ENCODE peak calls at places on chromosomes 12 and 14, in seven cellular contexts. G is endothelial cell of umbilical vein, W is heart left ventricle, U is prostate gland, V is suprapubic skin, Y is Peyer's patch, C is stomach. Z is an unnamed sample.
A peak's percentile ranks its signal among the peaks of the same experiment; 100 is the strongest.

GRCh38 chr14:102046337-102047278 is 40.2 kb downstream of the HSP90AA1 start:
- DNase-seq in G (peak; percentile 15), W (peak; percentile 82), U (peak; percentile 92), V (peak; percentile 93), Y (peak; percentile 26), C (peak; percentile 92), Z (peak; percentile 87)

GRCh38 chr12:124500232-124501079 is 67.0 kb downstream of the NCOR2 start:
- DNase-seq in G (no peak), W (no peak), U (no peak), V (no peak), Y (no peak), C (no peak), Z (peak; percentile 79)

GRCh38 chr12:100826323-100826722 is 31.7 kb downstream of the ANO4 start:
- DNase-seq in G (peak; percentile 26), W (no peak), U (peak; percentile 24), V (no peak), Y (no peak), C (peak; percentile 25), Z (peak; percentile 22)

GRCh38 chr12:32083489-32083888 is 23.2 kb upstream of the BICD1 start:
- DNase-seq in G (no peak), W (no peak), U (no peak), V (no peak), Y (no peak), C (no peak), Z (no peak)

GRCh38 chr12:55142896-55143870 is 17.0 kb downstream of the OR9K2 start:
- DNase-seq in G (peak; percentile 47), W (no peak), U (peak; percentile 32), V (no peak), Y (peak; percentile 44), C (peak; percentile 30), Z (no peak)

GRCh38 chr14:21768116-21768874 is 94.7 kb upstream of the OR4E1 start:
- DNase-seq in G (peak; percentile 38), W (no peak), U (no peak), V (no peak), Y (no peak), C (no peak), Z (no peak)

GRCh38 chr12:127650626-127651025 is 616.3 kb upstream of the TMEM132C start:
- DNase-seq in G (no peak), W (no peak), U (no peak), V (no peak), Y (no peak), C (no peak), Z (no peak)

GRCh38 chr12:106107566-106107965 is 31.2 kb downstream of the NUAK1 start:
- DNase-seq in G (peak; percentile 18), W (no peak), U (no peak), V (no peak), Y (no peak), C (no peak), Z (no peak)

GRCh38 chr12:12272869-12273268 is 6.0 kb upstream of the LRP6 start:
- DNase-seq in G (no peak), W (no peak), U (no peak), V (no peak), Y (no peak), C (no peak), Z (no peak)

GRCh38 chr14:95248422-95248821 is 71.3 kb downstream of the CLMN start:
- DNase-seq in G (no peak), W (no peak), U (no peak), V (peak; percentile 29), Y (no peak), C (no peak), Z (no peak)

GRCh38 chr14:69096766-69097475 is 56.0 kb downstream of the DCAF5 start:
- DNase-seq in G (peak; percentile 65), W (no peak), U (no peak), V (no peak), Y (no peak), C (no peak), Z (no peak)

GRCh38 chr12:132319991-132320570 is 9.3 kb downstream of the GALNT9 start:
- DNase-seq in G (no peak), W (no peak), U (no peak), V (no peak), Y (no peak), C (no peak), Z (no peak)

GRCh38 chr12:113159937-113160336 is 10.4 kb downstream of the CFAP73 start:
- DNase-seq in G (no peak), W (no peak), U (no peak), V (no peak), Y (no peak), C (no peak), Z (no peak)

GRCh38 chr12:128268348-128268725 is 1.4 kb downstream of the TMEM132C start:
- DNase-seq in G (no peak), W (no peak), U (no peak), V (no peak), Y (no peak), C (no peak), Z (peak; percentile 81)

GRCh38 chr12:96198970-96199369 is 4.8 kb downstream of the ELK3 start:
- DNase-seq in G (peak; percentile 68), W (no peak), U (no peak), V (no peak), Y (no peak), C (no peak), Z (no peak)

GRCh38 chr12:115257791-115258190 is 573.8 kb upstream of the TBX3 start:
- DNase-seq in G (no peak), W (no peak), U (no peak), V (no peak), Y (no peak), C (no peak), Z (no peak)

GRCh38 chr12:5567021-5567744 is 135.3 kb downstream of the NTF3 start:
- DNase-seq in G (no peak), W (peak; percentile 64), U (no peak), V (no peak), Y (no peak), C (no peak), Z (no peak)
- H3K27me3 ChIP-seq in G (no peaks in the 10 kb centered on the region), W (no peaks in the 10 kb centered on the region), U (no peaks in the 10 kb centered on the region), V (no peaks in the 10 kb centered on the region), Y (no peaks in the 10 kb centered on the region), C (no peaks in the 10 kb centered on the region), Z (no peaks in the 10 kb centered on the region)

DNA sequence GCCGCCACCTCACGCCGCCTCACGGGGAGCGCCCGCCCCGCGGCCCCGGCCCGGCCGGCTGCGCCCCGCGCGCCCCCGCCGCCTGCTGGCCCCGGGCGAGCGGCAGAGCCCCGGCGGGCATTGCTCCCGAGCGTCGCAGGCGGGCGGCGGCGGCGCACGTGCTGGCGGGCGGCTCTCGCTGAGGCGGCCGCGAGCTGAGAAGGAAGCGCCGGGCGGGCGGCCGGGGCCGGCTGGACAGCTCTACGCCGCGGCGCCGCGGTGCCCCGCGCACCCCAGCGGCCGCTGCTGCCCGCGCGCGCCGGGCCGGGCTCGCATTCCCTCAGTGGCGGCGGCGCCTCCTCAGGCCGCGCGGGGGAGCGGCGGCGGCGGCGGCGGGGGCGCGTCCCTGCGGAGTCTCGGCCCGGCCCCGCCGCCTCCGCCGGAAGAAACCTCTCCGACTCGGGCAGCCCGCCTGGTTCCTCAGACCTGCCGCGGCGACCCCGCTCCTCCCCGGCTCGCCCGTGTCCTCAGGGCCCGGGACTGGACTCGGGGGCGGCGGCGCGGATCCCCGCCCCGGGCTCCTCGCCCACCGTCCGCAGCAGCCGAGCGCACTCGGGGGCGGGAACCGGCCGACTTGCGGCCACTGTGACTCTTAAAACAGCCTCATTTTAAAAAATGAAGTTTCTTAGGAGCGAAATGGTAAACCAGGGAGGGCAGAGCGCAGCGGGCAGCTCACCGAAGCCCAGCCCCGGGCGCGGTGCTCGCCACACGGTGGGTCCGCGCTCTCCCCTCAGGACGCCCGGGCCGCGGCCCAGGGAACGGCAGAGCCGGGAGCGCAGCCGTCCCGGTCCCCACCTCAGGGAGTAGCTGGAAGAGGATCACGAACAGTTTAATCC is at the start of gene PITPNM2:
- DNase-seq in G (peak; percentile 41), W (peak; percentile 71), U (peak; percentile 43), V (no peak), Y (peak; percentile 53), C (peak; percentile 67), Z (peak; percentile 61)
- TF ChIP-seq POLR2A in G (no peak), W (no peak), U (no peak), V (no peak), Y (no peak), C (no peak), Z (no peak)

GRCh38 chr12:110613771-110614684 is at the start of gene TCTN1:
- DNase-seq in G (peak; percentile 96), W (peak; percentile 97), U (peak; percentile 95), V (peak; percentile 98), Y (peak; percentile 98), C (peak; percentile 95), Z (peak; percentile 98)
- TF ChIP-seq CTCF in G (no peak), W (no peak), U (peak; percentile 41), V (no peak), Y (peak; percentile 6), C (no peak), Z (no peak)

DNA sequence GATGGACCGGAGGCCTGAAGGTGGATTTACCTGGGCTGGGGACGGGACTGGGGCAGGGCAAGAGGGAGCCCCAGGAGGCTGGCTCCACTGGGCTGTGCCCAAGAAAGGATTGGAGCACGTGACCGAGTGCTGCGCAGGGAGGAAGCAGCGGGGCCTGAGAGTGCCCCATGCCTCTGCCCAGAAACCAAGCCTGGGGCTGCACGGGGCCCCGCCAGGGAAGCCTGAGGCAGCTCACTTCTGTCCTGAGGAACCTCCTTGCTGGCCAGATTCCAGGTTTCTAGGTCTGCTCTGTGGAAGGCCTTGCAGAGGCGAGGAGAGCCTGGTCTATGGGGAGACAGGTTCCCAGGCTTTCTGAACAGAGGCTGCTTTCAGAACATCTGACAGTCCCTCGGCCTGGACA is 10.4 kb downstream of the NGB start:
- DNase-seq in G (no peak), W (no peak), U (no peak), V (no peak), Y (no peak), C (no peak), Z (no peak)
- H3K27me3 ChIP-seq in G (no peaks in the 10 kb centered on the region), W (no peaks in the 10 kb centered on the region), U (no peaks in the 10 kb centered on the region), V (peaks cover 19% of the 10 kb centered on the region), Y (no peaks in the 10 kb centered on the region), C (peaks cover 3% of the 10 kb centered on the region), Z (no peaks in the 10 kb centered on the region)

Z was measured in upper lobe of left lung.